ENCODE peak calls at places on chromosome 12, in five cellular contexts. K is fibroblast of lung, L is OCI-LY7, Y is GM23248, D is HCT116. R is an unnamed sample. For H3K36me3, the result is how much of the 10 kb centered on the place peaks cover.

GRCh38 chr12:12975322-12976077 is 23.5 kb upstream of the GPRC5D start:
- DNase-seq in K (peak), L (peak), Y (peak), D (peak), R (peak)

GRCh38 chr12:77953515-77953914 is 122.8 kb downstream of the NAV3 start:
- DNase-seq in K (no peak), L (no peak), Y (no peak), D (no peak), R (no peak)

GRCh38 chr12:30696486-30696885 is 817 bp upstream of the IPO8 start:
- DNase-seq in K (no peak), L (no peak), Y (no peak), D (no peak), R (no peak)

GRCh38 chr12:89225401-89225800 is 126.9 kb downstream of the DUSP6 start:
- DNase-seq in K (peak), L (no peak), Y (peak), D (peak), R (peak)

GRCh38 chr12:108773798-108774788 is 42.8 kb upstream of the CORO1C start:
- DNase-seq in K (peak), L (no peak), Y (peak), D (no peak), R (peak)

GRCh38 chr12:71134405-71134804 is 23.4 kb downstream of the TSPAN8 start:
- DNase-seq in K (no peak), L (no peak), Y (no peak), D (no peak), R (no peak)

GRCh38 chr12:45613306-45613705 is 116.2 kb upstream of the ARID2 start:
- DNase-seq in K (peak), L (no peak), Y (peak), D (no peak), R (no peak)

GRCh38 chr12:131269551-131269950 is 315.8 kb downstream of the ADGRD1 start:
- DNase-seq in K (no peak), L (no peak), Y (no peak), D (no peak), R (no peak)

GRCh38 chr12:19183121-19183838 is 53.7 kb downstream of the PLEKHA5 start:
- DNase-seq in K (peak), L (no peak), Y (peak), D (no peak), R (no peak)

GRCh38 chr12:79307340-79307739 is 383.4 kb downstream of the PAWR start:
- DNase-seq in K (no peak), L (no peak), Y (no peak), D (no peak), R (no peak)

GRCh38 chr12:130192667-130193345 is 30.5 kb downstream of the FZD10 start:
- DNase-seq in K (no peak), L (no peak), Y (no peak), D (no peak), R (no peak)

GRCh38 chr12:115847398-115847797 is 430.1 kb downstream of the MED13L start:
- DNase-seq in K (no peak), L (no peak), Y (no peak), D (no peak), R (no peak)

GRCh38 chr12:115129727-115130126 is 445.8 kb upstream of the TBX3 start:
- DNase-seq in K (no peak), L (no peak), Y (no peak), D (no peak), R (no peak)

GRCh38 chr12:116381240-116381743 is 103.8 kb upstream of the MED13L start:
- DNase-seq in K (no peak), L (no peak), Y (no peak), D (no peak), R (no peak)

GRCh38 chr12:70196732-70197361 is 46.4 kb upstream of the CNOT2 start:
- DNase-seq in K (peak), L (no peak), Y (peak), D (no peak), R (no peak)

GRCh38 chr12:93244514-93245077 is 133.1 kb upstream of the NUDT4 start:
- DNase-seq in K (no peak), L (no peak), Y (no peak), D (no peak), R (no peak)

GRCh38 chr12:124666722-124667259 is 99.4 kb upstream of the NCOR2 start:
- DNase-seq in K (no peak), L (no peak), Y (no peak), D (no peak), R (no peak)

GRCh38 chr12:113261847-113262470 is 40.7 kb downstream of the TPCN1 start:
- DNase-seq in K (peak), L (peak), Y (no peak), D (no peak), R (no peak)

GRCh38 chr12:83114042-83114441 is 427.3 kb downstream of the TMTC2 start:
- DNase-seq in K (no peak), L (no peak), Y (no peak), D (no peak), R (no peak)

GRCh38 chr12:93612719-93613228 is 40.3 kb downstream of the SOCS2 start:
- DNase-seq in K (no peak), L (no peak), Y (no peak), D (no peak), R (no peak)

GRCh38 chr12:116200812-116201211 is 76.7 kb downstream of the MED13L start:
- DNase-seq in K (peak), L (no peak), Y (peak), D (no peak), R (no peak)

GRCh38 chr12:40248585-40249297 is 23.9 kb downstream of the LRRK2 start:
- DNase-seq in K (no peak), L (peak), Y (peak), D (no peak), R (peak)

GRCh38 chr12:78249578-78249977 is 418.9 kb downstream of the NAV3 start:
- DNase-seq in K (no peak), L (no peak), Y (no peak), D (no peak), R (no peak)

GRCh38 chr12:57178213-57178612 is 30.8 kb upstream of the LRP1-AS start:
- DNase-seq in K (no peak), L (peak), Y (no peak), D (no peak), R (no peak)

GRCh38 chr12:8018666-8019581 is 13.6 kb upstream of the FOXJ2 start:
- DNase-seq in K (no peak), L (peak), Y (no peak), D (peak), R (no peak)

GRCh38 chr12:122079532-122080081 is 1.1 kb downstream of the MLXIP start:
- DNase-seq in K (no peak), L (peak), Y (peak), D (no peak), R (no peak)

GRCh38 chr12:58314610-58315009 is 373.2 kb downstream of the ATP23 start:
- DNase-seq in K (peak), L (no peak), Y (peak), D (no peak), R (peak)

GRCh38 chr12:122200541-122201175 is 2.9 kb upstream of the B3GNT4 start:
- DNase-seq in K (no peak), L (no peak), Y (no peak), D (no peak), R (no peak)

GRCh38 chr12:32087301-32087700 is 19.3 kb upstream of the BICD1 start:
- DNase-seq in K (no peak), L (peak), Y (no peak), D (no peak), R (no peak)

GRCh38 chr12:54360717-54361456 is 3.4 kb downstream of the GPR84 start:
- DNase-seq in K (peak), L (peak), Y (peak), D (peak), R (peak)

GRCh38 chr12:3458041-3458440 is 33.0 kb upstream of the PRMT8 start:
- DNase-seq in K (no peak), L (no peak), Y (no peak), D (peak), R (peak)

GRCh38 chr12:57620936-57621496 is 9.8 kb downstream of the ARHGEF25 start:
- DNase-seq in K (no peak), L (no peak), Y (peak), D (no peak), R (no peak)

GRCh38 chr12:25263594-25263993 is 12.9 kb upstream of the KRAS start:
- DNase-seq in K (no peak), L (no peak), Y (no peak), D (no peak), R (no peak)

GRCh38 chr12:69555461-69555860 is 29.8 kb upstream of the CCT2 start:
- DNase-seq in K (peak), L (no peak), Y (peak), D (no peak), R (peak)

GRCh38 chr12:120739031-120739762 is 13.6 kb downstream of the ACADS start:
- DNase-seq in K (no peak), L (no peak), Y (no peak), D (no peak), R (no peak)

GRCh38 chr12:88035271-88035906 is 6.2 kb upstream of the C12orf50 start:
- DNase-seq in K (peak), L (peak), Y (peak), D (peak), R (peak)

GRCh38 chr12:83389237-83389996 is 702.7 kb downstream of the TMTC2 start:
- DNase-seq in K (no peak), L (no peak), Y (no peak), D (peak), R (no peak)

GRCh38 chr12:647713-648085 is 15.5 kb downstream of the NINJ2 start:
- DNase-seq in K (no peak), L (no peak), Y (no peak), D (no peak), R (no peak)

GRCh38 chr12:647039-647712 is 16.1 kb downstream of the NINJ2 start:
- DNase-seq in K (no peak), L (no peak), Y (no peak), D (no peak), R (no peak)

GRCh38 chr12:645563-646071 is 17.6 kb downstream of the NINJ2 start:
- DNase-seq in K (peak), L (no peak), Y (peak), D (no peak), R (peak)

GRCh38 chr12:646303-647038 is 16.8 kb downstream of the NINJ2 start:
- DNase-seq in K (no peak), L (no peak), Y (peak), D (no peak), R (no peak)

GRCh38 chr12:650983-651382 is 12.3 kb downstream of the NINJ2 start:
- DNase-seq in K (no peak), L (no peak), Y (no peak), D (no peak), R (no peak)
- H3K4me2 ChIP-seq in K (no peak), L (peak), Y (no peak), D (no peak), R (no peak)

GRCh38 chr12:39239484-39240143 is 203.3 kb downstream of the KIF21A start:
- DNase-seq in K (no peak), L (no peak), Y (no peak), D (no peak), R (peak)

GRCh38 chr12:39240144-39240486 is 202.8 kb downstream of the KIF21A start:
- DNase-seq in K (no peak), L (no peak), Y (no peak), D (no peak), R (no peak)

GRCh38 chr12:39235990-39236767 is 206.7 kb downstream of the KIF21A start:
- DNase-seq in K (peak), L (no peak), Y (peak), D (no peak), R (peak)

GRCh38 chr12:39236994-39237393 is 205.9 kb downstream of the KIF21A start:
- DNase-seq in K (peak), L (no peak), Y (peak), D (no peak), R (peak)

DNA sequence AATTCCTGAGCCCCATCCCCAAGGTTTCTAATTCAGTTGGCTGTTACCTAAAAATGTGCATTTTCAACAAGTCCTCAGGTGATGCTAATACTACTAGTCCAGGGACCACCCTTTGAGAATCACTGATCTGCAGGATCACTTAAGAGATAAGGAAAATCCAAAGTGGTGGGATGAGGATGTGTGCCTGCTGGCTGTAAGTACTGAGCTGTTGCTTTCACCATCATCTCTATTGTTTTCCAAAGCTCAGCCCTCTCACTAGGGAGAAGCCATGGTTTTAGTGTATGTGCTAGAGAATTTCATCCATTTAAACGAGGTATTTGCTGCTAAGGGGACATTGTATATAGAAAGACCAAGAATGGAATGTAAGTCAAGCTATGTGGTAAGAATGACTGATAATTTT is 202.3 kb downstream of the KIF21A start:
- DNase-seq in K (no peak), L (no peak), Y (no peak), D (no peak), R (no peak)
- H3K36me3 ChIP-seq in K (under half), L (under half), Y (under half), D (under half), R (under half)

DNA sequence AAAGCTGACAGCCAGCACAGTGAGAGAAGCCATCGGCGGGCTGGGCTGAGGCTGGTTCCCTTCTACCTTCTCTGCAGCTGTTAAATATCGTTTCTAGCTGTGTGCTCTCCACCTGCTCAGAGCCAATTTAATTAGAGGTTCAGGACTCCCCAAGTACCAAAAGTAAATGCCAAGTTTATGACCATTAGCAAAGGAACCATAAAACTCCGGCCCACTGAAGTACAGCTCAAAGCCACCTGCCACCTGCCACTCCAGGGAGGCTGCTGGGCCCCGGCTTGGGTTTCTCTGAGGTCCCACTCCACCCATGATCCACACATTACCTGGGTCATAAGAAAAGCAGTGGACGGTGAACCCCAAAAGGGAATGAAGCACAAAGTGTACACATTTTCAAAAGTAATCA is 272.8 kb downstream of the KSR2 start:
- DNase-seq in K (no peak), L (no peak), Y (no peak), D (no peak), R (no peak)
- H3K4me2 ChIP-seq in K (no peak), L (no peak), Y (no peak), D (no peak), R (no peak)

GRCh38 chr12:6638305-6638704 is 2.5 kb upstream of the LPAR5 start:
- DNase-seq in K (no peak), L (peak), Y (no peak), D (no peak), R (no peak)
- H3K36me3 ChIP-seq in K (under half), L (under half), Y (under half), D (under half), R (under half)

GRCh38 chr12:98403936-98404335 is 111.5 kb upstream of the TMPO start:
- DNase-seq in K (no peak), L (no peak), Y (no peak), D (no peak), R (no peak)
- H3K4me2 ChIP-seq in K (no peak), L (no peak), Y (no peak), D (peak), R (no peak)

DNA sequence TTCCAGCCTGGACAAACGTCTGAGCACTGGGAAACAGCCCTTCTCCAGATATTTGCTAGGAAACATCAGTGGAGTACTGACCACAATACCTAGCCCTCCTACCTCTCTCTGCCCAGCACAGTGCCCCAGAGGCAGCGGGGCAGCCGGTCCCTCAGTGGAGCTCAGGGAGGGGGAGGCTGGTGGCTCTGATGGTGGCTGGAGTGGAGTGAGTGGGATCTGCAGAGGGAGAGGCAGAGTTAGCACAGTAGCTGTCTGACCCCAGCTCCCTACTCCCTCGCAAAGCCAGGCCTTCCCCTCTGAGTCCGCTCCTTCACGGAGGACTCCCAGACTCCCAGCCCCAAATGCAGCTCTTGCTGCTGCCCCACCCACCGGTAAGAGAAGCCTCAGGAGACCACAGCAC is 30.0 kb downstream of the NCKAP5L start:
- DNase-seq in K (no peak), L (no peak), Y (no peak), D (no peak), R (no peak)
- H3K36me3 ChIP-seq in K (under half), L (under half), Y (under half), D (under half), R (under half)